ENCODE peak calls at places on chromosomes 7 and 10, in seven cellular contexts. L, O, Y, E, F, G and M are unnamed samples.

GRCh38 chr7:18762189-18762588 is 266.6 kb downstream of the HDAC9 start:
- DNase-seq in L (no peak), O (no peak), Y (no peak), E (no peak), F (no peak), G (no peak), M (no peak)

GRCh38 chr7:7819442-7820247 is 101.2 kb upstream of the RPA3 start:
- DNase-seq in L (no peak), O (no peak), Y (no peak), E (no peak), F (no peak), G (no peak), M (no peak)

GRCh38 chr7:12207046-12207445 is 4.0 kb upstream of the TMEM106B start:
- DNase-seq in L (peak; percentile 15), O (no peak), Y (no peak), E (no peak), F (no peak), G (no peak), M (no peak)

GRCh38 chr7:127776776-127777390 is 124.9 kb downstream of the SND1 start:
- DNase-seq in L (no peak), O (no peak), Y (no peak), E (no peak), F (no peak), G (no peak), M (no peak)

GRCh38 chr10:22988581-22989360 is 60.9 kb downstream of the ARMC3 start:
- DNase-seq in L (no peak), O (no peak), Y (peak; percentile 39), E (peak; percentile 69), F (no peak), G (no peak), M (peak; percentile 19)

GRCh38 chr10:69232252-69232651 is 12.1 kb downstream of the HKDC1 start:
- DNase-seq in L (no peak), O (no peak), Y (no peak), E (no peak), F (no peak), G (no peak), M (no peak)

GRCh38 chr7:80288175-80289122 is 153.8 kb downstream of the GNAI1 start:
- DNase-seq in L (no peak), O (no peak), Y (no peak), E (no peak), F (no peak), G (no peak), M (no peak)

GRCh38 chr7:83852136-83852535 is 203.2 kb upstream of the SEMA3E start:
- DNase-seq in L (no peak), O (no peak), Y (no peak), E (no peak), F (no peak), G (no peak), M (no peak)

GRCh38 chr10:1170867-1171180 is 114.6 kb downstream of the WDR37 start:
- DNase-seq in L (no peak), O (no peak), Y (no peak), E (no peak), F (no peak), G (peak; percentile 22), M (no peak)

GRCh38 chr7:159007308-159008054 is 137.2 kb downstream of the VIPR2 start:
- DNase-seq in L (peak; percentile 61), O (peak; percentile 41), Y (no peak), E (no peak), F (no peak), G (no peak), M (no peak)

GRCh38 chr7:158498443-158499108 is 89.0 kb downstream of the PTPRN2 start:
- DNase-seq in L (no peak), O (no peak), Y (no peak), E (no peak), F (no peak), G (no peak), M (no peak)

GRCh38 chr10:94725871-94726270 is 36.6 kb upstream of the CYP2C19 start:
- DNase-seq in L (no peak), O (no peak), Y (no peak), E (no peak), F (no peak), G (no peak), M (no peak)

GRCh38 chr7:20013551-20013950 is 203.6 kb downstream of the MACC1 start:
- DNase-seq in L (no peak), O (no peak), Y (no peak), E (no peak), F (no peak), G (no peak), M (no peak)

GRCh38 chr10:5559642-5560141 is 34.9 kb downstream of the CALML3 start:
- DNase-seq in L (no peak), O (no peak), Y (peak; percentile 12), E (no peak), F (no peak), G (no peak), M (no peak)

GRCh38 chr7:94392391-94392782 is 2.3 kb upstream of the COL1A2 start:
- DNase-seq in L (no peak), O (no peak), Y (no peak), E (no peak), F (no peak), G (no peak), M (no peak)

GRCh38 chr10:29174389-29174788 is 114.5 kb upstream of the LYZL1 start:
- DNase-seq in L (no peak), O (no peak), Y (no peak), E (no peak), F (no peak), G (no peak), M (no peak)

GRCh38 chr7:97731736-97732370 is at the start of gene TAC1:
- DNase-seq in L (peak; percentile 75), O (peak; percentile 73), Y (peak; percentile 13), E (no peak), F (peak; percentile 41), G (peak; percentile 36), M (peak; percentile 17)

GRCh38 chr10:102431452-102432124 is 786 bp downstream of the CUEDC2 start:
- DNase-seq in L (no peak), O (no peak), Y (no peak), E (no peak), F (no peak), G (no peak), M (no peak)

GRCh38 chr10:88209231-88209630 is 345.8 kb downstream of the PTEN start:
- DNase-seq in L (no peak), O (no peak), Y (no peak), E (no peak), F (no peak), G (no peak), M (no peak)

GRCh38 chr10:78047314-78047891 is 13.7 kb downstream of the RPS24 start:
- DNase-seq in L (peak; percentile 88), O (peak; percentile 89), Y (peak; percentile 88), E (peak; percentile 92), F (peak; percentile 86), G (peak; percentile 91), M (peak; percentile 69)

GRCh38 chr7:115476666-115477065 is 553.9 kb downstream of the TFEC start:
- DNase-seq in L (no peak), O (peak; percentile 33), Y (no peak), E (no peak), F (no peak), G (no peak), M (no peak)

GRCh38 chr7:123594813-123595241 is 6.8 kb upstream of the ASB15 start:
- DNase-seq in L (no peak), O (no peak), Y (no peak), E (no peak), F (peak; percentile 24), G (no peak), M (no peak)

GRCh38 chr7:20713792-20714191 is 72.9 kb downstream of the SP8 start:
- DNase-seq in L (no peak), O (no peak), Y (no peak), E (no peak), F (no peak), G (no peak), M (no peak)

GRCh38 chr7:26694156-26694555 is 170.2 kb downstream of the SKAP2 start:
- DNase-seq in L (no peak), O (no peak), Y (no peak), E (no peak), F (no peak), G (no peak), M (no peak)

GRCh38 chr7:106223156-106223555 is 61.6 kb downstream of the NAMPT start:
- DNase-seq in L (no peak), O (no peak), Y (no peak), E (no peak), F (no peak), G (no peak), M (no peak)

GRCh38 chr10:88027570-88027969 is 164.1 kb downstream of the PTEN start:
- DNase-seq in L (no peak), O (no peak), Y (no peak), E (no peak), F (peak; percentile 51), G (no peak), M (no peak)

GRCh38 chr7:71705901-71706300 is 574.0 kb downstream of the GALNT17 start:
- DNase-seq in L (no peak), O (no peak), Y (no peak), E (no peak), F (no peak), G (no peak), M (no peak)
- H3K27ac ChIP-seq in L (no peak overlapping the region), O (no peak overlapping the region), Y (no peak overlapping the region), E (no peak overlapping the region), F (no peak overlapping the region), G (no peak overlapping the region), M (no peak overlapping the region)

GRCh38 chr10:124600051-124600880 is 138.6 kb downstream of the LHPP start:
- DNase-seq in L (peak; percentile 52), O (peak; percentile 71), Y (no peak), E (no peak), F (no peak), G (no peak), M (no peak)
- H3K27ac ChIP-seq in L (no peak overlapping the region), O (no peak overlapping the region), Y (no peak overlapping the region), E (no peak overlapping the region), F (no peak overlapping the region), G (no peak overlapping the region), M (no peak overlapping the region)

GRCh38 chr10:113049881-113050280 is 99.8 kb downstream of the TCF7L2 start:
- DNase-seq in L (no peak), O (no peak), Y (no peak), E (no peak), F (no peak), G (no peak), M (no peak)

GRCh38 chr10:113045155-113046055 is 95.4 kb downstream of the TCF7L2 start:
- DNase-seq in L (no peak), O (no peak), Y (no peak), E (no peak), F (peak; percentile 62), G (no peak), M (no peak)

GRCh38 chr10:113047963-113048781 is 98.1 kb downstream of the TCF7L2 start:
- DNase-seq in L (no peak), O (no peak), Y (no peak), E (no peak), F (no peak), G (no peak), M (no peak)

GRCh38 chr10:113047151-113047550 is 97.1 kb downstream of the TCF7L2 start:
- DNase-seq in L (no peak), O (no peak), Y (no peak), E (no peak), F (no peak), G (no peak), M (no peak)

GRCh38 chr10:113047605-113047962 is 97.5 kb downstream of the TCF7L2 start:
- DNase-seq in L (no peak), O (peak; percentile 77), Y (peak; percentile 63), E (no peak), F (no peak), G (no peak), M (no peak)
- H3K27ac ChIP-seq in L (peak overlapping the region; percentile 1), O (peak overlapping the region; percentile 9), Y (peak overlapping the region; percentile 70), E (peak overlapping the region; percentile 11), F (peak overlapping the region; percentile 43), G (peak overlapping the region; percentile 18), M (peak overlapping the region; percentile 36)

GRCh38 chr7:5478568-5479045 is 55.0 kb upstream of the TNRC18 start:
- DNase-seq in L (no peak), O (no peak), Y (no peak), E (no peak), F (no peak), G (no peak), M (no peak)
- H3K27ac ChIP-seq in L (no peak overlapping the region), O (no peak overlapping the region), Y (no peak overlapping the region), E (no peak overlapping the region), F (no peak overlapping the region), G (peak overlapping the region; percentile 57), M (no peak overlapping the region)